ENCODE peak calls at places on chromosomes 13 and 19, in ten cellular contexts. N is AG04449; H is left ventricle myocardium inferior; I is body of pancreas; M is tibial nerve; J is osteoblast; C is cardiac fibroblast; F is BE2C; T is activated CD8-positive, alpha-beta T cell treated with anti-CD3 and anti-CD28 coated beads for 36 hours; K is RWPE1. X is an unnamed sample.

GRCh38 chr19:4878491-4878968 is 11.1 kb upstream of the PLIN3 start:
- DNase-seq in H (peak; percentile 44), T (peak; percentile 48), F (no peak), N (no peak), J (no peak), K (no peak), C (no peak), M (no peak), I (no peak), X (no peak)

GRCh38 chr13:86765462-86765861 is 905.7 kb upstream of the SLITRK5 start:
- DNase-seq in M (no peak), J (no peak), I (no peak), H (no peak), F (no peak), C (no peak), K (no peak), T (no peak), N (no peak), X (no peak)

GRCh38 chr13:27080018-27080948 is 91.3 kb downstream of the USP12 start:
- DNase-seq in F (no peak), M (no peak), H (no peak), N (no peak), J (no peak), C (no peak), K (no peak), I (no peak), T (no peak), X (no peak)

GRCh38 chr19:4773047-4773640 is 18.4 kb upstream of the FEM1A start:
- DNase-seq in H (no peak), F (no peak), T (no peak), C (no peak), K (no peak), I (no peak), N (no peak), J (no peak), M (no peak), X (no peak)

GRCh38 chr19:53374743-53375142 is 9.2 kb downstream of the ZNF525 start:
- DNase-seq in T (no peak), F (no peak), N (no peak), H (no peak), K (no peak), M (no peak), I (no peak), J (no peak), C (no peak), X (no peak)

GRCh38 chr19:43605875-43606568 is 5.9 kb upstream of the SRRM5 start:
- DNase-seq in H (no peak), K (no peak), C (no peak), M (no peak), N (no peak), T (no peak), I (no peak), J (peak; percentile 47), F (no peak), X (no peak)

GRCh38 chr13:75318138-75318833 is 163.7 kb downstream of the TBC1D4 start:
- DNase-seq in C (no peak), T (peak; percentile 53), N (no peak), F (no peak), H (no peak), M (no peak), K (no peak), J (no peak), I (no peak), X (no peak)

GRCh38 chr13:113654591-113655357 is 3.2 kb downstream of the ATP4B start:
- DNase-seq in H (peak; percentile 13), I (peak; percentile 3), F (peak; percentile 8), K (no peak), J (peak; percentile 51), M (no peak), T (no peak), N (no peak), C (no peak), X (peak; percentile 26)

GRCh38 chr19:4295972-4296771 is 6.0 kb downstream of the TMIGD2 start:
- DNase-seq in C (no peak), H (no peak), I (peak; percentile 18), M (no peak), K (no peak), N (no peak), T (no peak), J (peak; percentile 6), F (peak; percentile 89), X (no peak)

GRCh38 chr13:91278888-91279287 is 68.6 kb upstream of the MIR17HG start:
- DNase-seq in J (no peak), F (no peak), M (no peak), K (no peak), C (no peak), N (no peak), H (no peak), T (no peak), I (no peak), X (no peak)

GRCh38 chr13:107644136-107644535 is 571.2 kb downstream of the LIG4 start:
- DNase-seq in J (no peak), C (no peak), M (no peak), F (no peak), H (no peak), K (no peak), N (no peak), I (no peak), T (no peak), X (no peak)

GRCh38 chr13:114282143-114282685 is 813 bp downstream of the UPF3A start:
- DNase-seq in F (peak; percentile 40), T (peak; percentile 41), H (peak; percentile 21), I (peak; percentile 45), J (peak; percentile 86), N (no peak), M (no peak), C (peak; percentile 79), K (peak; percentile 55), X (no peak)

GRCh38 chr19:46499692-46500091 is 4.0 kb upstream of the PNMA8B start:
- DNase-seq in K (no peak), N (no peak), H (no peak), I (no peak), T (no peak), C (no peak), F (no peak), J (no peak), M (no peak), X (no peak)

GRCh38 chr13:33509642-33510229 is 224.2 kb upstream of the STARD13 start:
- DNase-seq in T (no peak), K (no peak), I (peak; percentile 17), H (peak; percentile 29), M (peak; percentile 26), J (peak; percentile 49), N (no peak), C (peak; percentile 87), F (no peak), X (no peak)

GRCh38 chr13:71979616-71980015 is 112.6 kb upstream of the DACH1 start:
- DNase-seq in M (no peak), I (no peak), F (peak; percentile 8), J (no peak), C (no peak), K (no peak), T (no peak), H (no peak), N (no peak), X (no peak)

GRCh38 chr13:64278493-64278892 is 2862.8 kb upstream of the PCDH20 start:
- DNase-seq in J (no peak), F (no peak), K (peak; percentile 23), N (no peak), M (no peak), C (peak; percentile 79), T (no peak), I (no peak), H (no peak), X (no peak)

GRCh38 chr19:34500656-34501120 is 19.1 kb downstream of the WTIP start:
- DNase-seq in I (no peak), K (no peak), N (no peak), H (peak; percentile 18), J (peak; percentile 65), T (no peak), M (no peak), F (no peak), C (no peak), X (no peak)

GRCh38 chr19:16018801-16019551 is 57.3 kb upstream of the TPM4 start:
- DNase-seq in H (no peak), F (no peak), T (no peak), C (no peak), N (no peak), J (peak; percentile 89), M (no peak), I (no peak), K (no peak), X (peak; percentile 41)

GRCh38 chr13:109647046-109647445 is 139.3 kb downstream of the IRS2 start:
- DNase-seq in T (no peak), K (peak; percentile 46), H (no peak), I (no peak), J (no peak), M (no peak), F (no peak), C (peak; percentile 98), N (no peak), X (no peak)

GRCh38 chr19:10712041-10712440 is 5.8 kb upstream of the DNM2 start:
- DNase-seq in T (no peak), J (no peak), H (no peak), K (no peak), C (no peak), I (no peak), N (no peak), M (no peak), F (no peak), X (no peak)
- TF ChIP-seq CTCF in T (no peak), J (no peak), H (no peak), K (no peak), C (no peak), I (no peak), N (no peak), M (no peak), F (peak; percentile 3), X (no peak)

GRCh38 chr19:18999896-19000620 is 33.3 kb downstream of the SUGP2 start:
- DNase-seq in J (peak; percentile 79), C (peak; percentile 24), H (no peak), T (no peak), K (no peak), N (no peak), F (no peak), I (no peak), M (no peak), X (no peak)
- TF ChIP-seq CTCF in J (peak; percentile 34), C (peak; percentile 40), H (no peak), T (no peak), K (no peak), N (peak; percentile 35), F (peak; percentile 38), I (no peak), M (no peak), X (no peak)

DNA sequence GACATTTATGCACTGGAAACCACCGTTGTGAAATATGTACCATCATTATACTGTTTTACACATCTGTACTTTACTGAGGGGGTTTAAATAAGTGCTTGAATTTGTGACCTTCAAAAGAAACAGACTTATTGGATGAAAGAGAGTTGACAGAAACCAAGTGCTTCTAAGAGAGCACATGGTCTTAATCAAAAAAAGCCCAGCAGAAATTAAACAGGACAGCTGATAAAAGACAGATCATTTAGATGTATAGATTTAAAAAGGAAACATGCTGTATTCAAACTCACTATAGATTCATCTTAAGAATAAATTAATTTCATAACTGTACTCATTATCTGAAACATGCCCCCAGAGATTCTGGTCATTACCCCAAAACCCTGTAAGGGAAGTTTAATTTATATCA is 421.9 kb downstream of the DCT start:
- DNase-seq in C (peak; percentile 7), N (no peak), M (no peak), I (no peak), T (no peak), K (no peak), J (no peak), H (no peak), F (no peak), X (no peak)
- TF ChIP-seq CTCF in C (no peak), N (no peak), M (no peak), I (no peak), T (no peak), K (no peak), J (no peak), H (no peak), F (no peak), X (no peak)

GRCh38 chr13:100573121-100573520 is 15.5 kb downstream of the GGACT start:
- DNase-seq in N (peak; percentile 34), T (peak; percentile 88), K (peak; percentile 52), J (peak; percentile 89), M (peak; percentile 67), C (peak; percentile 88), F (peak; percentile 76), I (peak; percentile 86), H (peak; percentile 33), X (peak; percentile 58)
- TF ChIP-seq CTCF in N (peak; percentile 53), T (peak; percentile 80), K (peak; percentile 67), J (peak; percentile 84), M (peak; percentile 46), C (peak; percentile 70), F (peak; percentile 85), I (peak; percentile 51), H (peak; percentile 75), X (peak; percentile 89)